ENCODE peak calls at places on chromosomes 2 and 18, in eight cellular contexts. Z is naive thymus-derived CD4-positive, alpha-beta T cell; N is neural crest cell; R is HTR-8/SVneo; C is WTC11; D is activated naive CD4-positive, alpha-beta T cell; P is RPMI8226; V is GM12865. I is an unnamed sample.

GRCh38 chr18:35029103-35029502 is 12.1 kb upstream of the MAPRE2 start:
- DNase-seq in Z (no peak), N (no peak), R (no peak), C (no peak), D (no peak), P (no peak), V (no peak), I (no peak)

GRCh38 chr2:135898234-135898786 is 22.1 kb upstream of the MCM6 start:
- DNase-seq in Z (no peak), N (no peak), R (no peak), C (no peak), D (no peak), P (no peak), V (no peak), I (no peak)

GRCh38 chr18:32010124-32010745 is 8.4 kb upstream of the RNF125 start:
- DNase-seq in Z (no peak), N (no peak), R (no peak), C (no peak), D (no peak), P (no peak), V (no peak), I (no peak)

GRCh38 chr18:55672574-55673361 is 84.8 kb upstream of the TCF4 start:
- DNase-seq in Z (no peak), N (no peak), R (no peak), C (no peak), D (no peak), P (no peak), V (no peak), I (no peak)

GRCh38 chr18:36297419-36298112 is at the start of gene FHOD3:
- DNase-seq in Z (no peak), N (peak; percentile 68), R (peak; percentile 24), C (peak; percentile 82), D (no peak), P (peak; percentile 54), V (peak; percentile 76), I (no peak)

GRCh38 chr2:1136071-1136470 is 185.4 kb downstream of the SNTG2 start:
- DNase-seq in Z (no peak), N (no peak), R (no peak), C (no peak), D (no peak), P (no peak), V (no peak), I (peak; percentile 12)

GRCh38 chr2:53504507-53504906 is 263.1 kb upstream of the CHAC2 start:
- DNase-seq in Z (no peak), N (no peak), R (no peak), C (no peak), D (no peak), P (no peak), V (no peak), I (no peak)

GRCh38 chr2:170817247-170817998 is 736 bp downstream of the GAD1 start:
- DNase-seq in Z (no peak), N (peak; percentile 29), R (no peak), C (peak; percentile 46), D (no peak), P (no peak), V (peak; percentile 25), I (no peak)

GRCh38 chr2:230668184-230668938 is 44.3 kb upstream of the CAB39 start:
- DNase-seq in Z (no peak), N (no peak), R (no peak), C (no peak), D (no peak), P (peak; percentile 81), V (peak; percentile 90), I (no peak)

GRCh38 chr2:239257511-239257937 is 143.3 kb downstream of the HDAC4 start:
- DNase-seq in Z (no peak), N (no peak), R (peak; percentile 50), C (no peak), D (no peak), P (no peak), V (no peak), I (no peak)

GRCh38 chr2:208033701-208034502 is 8.6 kb upstream of the PLEKHM3 start:
- DNase-seq in Z (peak; percentile 16), N (no peak), R (no peak), C (peak; percentile 61), D (no peak), P (peak; percentile 54), V (peak; percentile 82), I (no peak)

GRCh38 chr2:42867093-42868065 is 75.0 kb upstream of the HAAO start:
- DNase-seq in Z (no peak), N (no peak), R (no peak), C (no peak), D (no peak), P (no peak), V (no peak), I (no peak)

GRCh38 chr2:100034431-100034830 is 108.0 kb downstream of the AFF3 start:
- DNase-seq in Z (no peak), N (no peak), R (no peak), C (no peak), D (no peak), P (no peak), V (no peak), I (no peak)

GRCh38 chr18:62807406-62807805 is 92.1 kb downstream of the PHLPP1 start:
- DNase-seq in Z (no peak), N (no peak), R (no peak), C (no peak), D (no peak), P (no peak), V (no peak), I (no peak)

GRCh38 chr2:83633435-83633834 is 825.6 kb downstream of the SUCLG1 start:
- DNase-seq in Z (no peak), N (no peak), R (no peak), C (no peak), D (no peak), P (no peak), V (no peak), I (no peak)

GRCh38 chr2:43067254-43068052 is 159.0 kb downstream of the ZFP36L2 start:
- DNase-seq in Z (no peak), N (no peak), R (no peak), C (no peak), D (no peak), P (no peak), V (no peak), I (no peak)

GRCh38 chr2:223044916-223045700 is 6.9 kb upstream of the KCNE4 start:
- DNase-seq in Z (no peak), N (no peak), R (no peak), C (no peak), D (no peak), P (no peak), V (no peak), I (no peak)

GRCh38 chr18:58590827-58591226 is 38.1 kb downstream of the ALPK2 start:
- DNase-seq in Z (no peak), N (no peak), R (no peak), C (no peak), D (no peak), P (no peak), V (no peak), I (no peak)

GRCh38 chr2:146867472-146867986 is 977.3 kb upstream of the ACVR2A start:
- DNase-seq in Z (no peak), N (no peak), R (no peak), C (no peak), D (no peak), P (no peak), V (no peak), I (no peak)

GRCh38 chr18:3903341-3903740 is 453.4 kb downstream of the TGIF1 start:
- DNase-seq in Z (no peak), N (no peak), R (peak; percentile 24), C (no peak), D (no peak), P (no peak), V (no peak), I (no peak)

GRCh38 chr18:10560457-10561045 is 34.7 kb downstream of the NAPG start:
- DNase-seq in Z (peak; percentile 51), N (peak; percentile 85), R (peak; percentile 67), C (peak; percentile 86), D (peak; percentile 37), P (peak; percentile 86), V (peak; percentile 83), I (peak; percentile 48)

GRCh38 chr2:210224660-210225460 is at the start of gene ACADL:
- DNase-seq in Z (no peak), N (peak; percentile 40), R (peak; percentile 15), C (peak; percentile 65), D (no peak), P (peak; percentile 21), V (no peak), I (no peak)

GRCh38 chr18:59909289-59910036 is 9.7 kb downstream of the PMAIP1 start:
- DNase-seq in Z (no peak), N (no peak), R (no peak), C (no peak), D (no peak), P (no peak), V (peak; percentile 21), I (no peak)

GRCh38 chr18:2979027-2979570 is 33.8 kb downstream of the LPIN2 start:
- DNase-seq in Z (no peak), N (no peak), R (no peak), C (no peak), D (no peak), P (peak; percentile 20), V (no peak), I (no peak)

GRCh38 chr18:77081387-77081773 is 51.2 kb downstream of the MBP start:
- DNase-seq in Z (no peak), N (no peak), R (no peak), C (no peak), D (no peak), P (peak; percentile 31), V (no peak), I (no peak)